ENCODE peak calls at places on chromosome 13, in six cellular contexts. P, B, M, L, U and I are unnamed samples.

GRCh38 chr13:97367427-97367826 is 66.5 kb upstream of the RAP2A start:
- DNase-seq in U (no peak), B (no peak), L (no peak), M (no peak), P (no peak), I (no peak)

GRCh38 chr13:80000679-80001509 is 340.0 kb downstream of the SPRY2 start:
- DNase-seq in L (no peak), M (no peak), B (no peak), P (no peak), U (no peak), I (no peak)

GRCh38 chr13:48505597-48506091 is 27.2 kb downstream of the RCBTB2 start:
- DNase-seq in P (no peak), B (peak; percentile 93), M (no peak), L (no peak), U (no peak), I (peak; percentile 46)

GRCh38 chr13:82615043-82615442 is 1267.2 kb downstream of the SLITRK1 start:
- DNase-seq in U (no peak), L (no peak), P (no peak), B (no peak), M (no peak), I (no peak)

GRCh38 chr13:48486836-48487235 is 46.0 kb downstream of the RCBTB2 start:
- DNase-seq in U (no peak), P (no peak), M (no peak), L (no peak), B (no peak), I (no peak)

GRCh38 chr13:107964356-107964755 is 251.0 kb downstream of the LIG4 start:
- DNase-seq in L (no peak), U (no peak), B (no peak), P (no peak), M (no peak), I (no peak)

GRCh38 chr13:30865131-30866009 is 40.7 kb upstream of the MEDAG start:
- DNase-seq in L (peak; percentile 80), U (peak; percentile 80), M (peak; percentile 72), P (peak; percentile 61), B (no peak), I (peak; percentile 45)

GRCh38 chr13:91154954-91155353 is 192.5 kb upstream of the MIR17HG start:
- DNase-seq in M (no peak), L (no peak), P (no peak), B (no peak), U (no peak), I (no peak)

GRCh38 chr13:49326222-49326917 is 78.6 kb downstream of the CDADC1 start:
- DNase-seq in P (no peak), B (no peak), L (no peak), U (no peak), M (no peak), I (no peak)

GRCh38 chr13:60494296-60494695 is 97.3 kb downstream of the TDRD3 start:
- DNase-seq in P (no peak), L (no peak), B (no peak), U (no peak), M (no peak), I (no peak)

GRCh38 chr13:111202149-111202548 is 87.0 kb downstream of the ARHGEF7 start:
- DNase-seq in B (no peak), U (no peak), L (no peak), M (no peak), P (no peak), I (no peak)

GRCh38 chr13:51674276-51674675 is 90.0 kb downstream of the WDFY2 start:
- DNase-seq in L (no peak), M (no peak), B (no peak), U (no peak), P (no peak), I (no peak)

GRCh38 chr13:68984688-68985319 is 1122.8 kb upstream of the ATXN8OS start:
- DNase-seq in P (peak; percentile 12), B (no peak), U (no peak), M (no peak), L (no peak), I (no peak)

GRCh38 chr13:20465218-20465879 is 60.3 kb downstream of the CRYL1 start:
- DNase-seq in L (no peak), M (no peak), U (no peak), B (no peak), P (no peak), I (no peak)

GRCh38 chr13:92224825-92225224 is 826.4 kb downstream of the GPC5 start:
- DNase-seq in U (no peak), B (no peak), P (no peak), L (no peak), M (no peak), I (no peak)

GRCh38 chr13:66665991-66666390 is 564.1 kb downstream of the PCDH9 start:
- DNase-seq in B (no peak), U (no peak), P (no peak), M (no peak), L (peak; percentile 46), I (no peak)

GRCh38 chr13:112761701-112762689 is 72.2 kb downstream of the ATP11A start:
- DNase-seq in L (no peak), U (no peak), M (no peak), P (no peak), B (no peak), I (no peak)

GRCh38 chr13:112760931-112761330 is 71.1 kb downstream of the ATP11A start:
- DNase-seq in L (no peak), M (no peak), B (no peak), U (no peak), P (no peak), I (no peak)

GRCh38 chr13:112760440-112760839 is 70.6 kb downstream of the ATP11A start:
- DNase-seq in L (no peak), U (no peak), P (no peak), M (no peak), B (no peak), I (no peak)

GRCh38 chr13:112764028-112764427 is 74.2 kb downstream of the ATP11A start:
- DNase-seq in U (no peak), B (no peak), P (no peak), M (no peak), L (no peak), I (no peak)

DNA sequence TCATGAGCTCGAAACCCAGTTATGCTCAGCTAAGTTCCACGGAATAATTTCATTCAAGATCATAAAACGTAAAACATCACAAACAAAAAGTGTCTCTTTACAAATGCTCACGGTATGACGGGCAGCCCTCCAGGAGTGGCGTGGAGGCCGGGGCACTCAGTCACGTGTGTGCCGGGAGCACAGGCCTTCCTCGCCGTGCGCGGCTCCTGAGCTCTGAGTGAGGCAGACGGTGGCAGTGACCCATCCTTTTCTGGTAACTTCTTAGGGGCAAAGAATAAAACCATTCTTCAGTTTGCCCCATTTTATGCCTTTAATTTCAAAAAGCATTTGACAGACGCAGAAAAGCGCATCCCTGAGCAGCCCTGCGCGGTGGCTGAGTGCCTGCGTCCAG is 72.8 kb downstream of the ATP11A start:
- DNase-seq in B (no peak), U (no peak), M (no peak), L (no peak), P (no peak), I (no peak)
- TF ChIP-seq POLR2AphosphoS5 in B (no peak), U (no peak), M (no peak), L (no peak), P (no peak), I (no peak)

DNA sequence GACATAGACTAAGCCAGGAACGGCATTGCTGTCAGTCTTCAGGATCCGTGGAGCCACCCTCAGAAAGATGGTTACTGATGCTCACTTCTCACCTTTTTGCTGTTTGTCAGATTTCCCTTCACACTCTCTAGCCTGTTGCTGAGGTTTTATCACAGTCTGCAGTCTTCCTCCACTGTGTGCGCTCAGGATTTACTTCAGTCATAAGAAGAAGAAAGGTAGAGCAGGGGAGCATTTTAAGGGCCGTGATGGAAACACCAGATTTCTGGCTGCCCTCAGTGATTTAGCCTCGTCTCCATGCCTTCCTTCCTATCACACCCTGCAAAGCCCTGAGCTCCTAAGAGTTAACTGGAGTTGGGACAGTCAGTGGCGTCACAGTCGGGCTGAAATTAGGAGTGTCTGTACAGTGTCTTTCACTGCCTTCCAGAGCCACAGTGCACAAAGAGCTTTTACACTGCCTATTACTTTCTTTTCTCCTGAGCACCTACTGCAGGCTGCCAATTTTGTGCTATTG is 60.0 kb upstream of the GPR183 start:
- DNase-seq in L (no peak), P (no peak), B (no peak), M (no peak), U (no peak), I (no peak)
- H3K27ac ChIP-seq in L (no peak overlapping the region), P (no peak overlapping the region), B (peak overlapping the region; percentile 93), M (no peak overlapping the region), U (no peak overlapping the region), I (no peak overlapping the region)

DNA sequence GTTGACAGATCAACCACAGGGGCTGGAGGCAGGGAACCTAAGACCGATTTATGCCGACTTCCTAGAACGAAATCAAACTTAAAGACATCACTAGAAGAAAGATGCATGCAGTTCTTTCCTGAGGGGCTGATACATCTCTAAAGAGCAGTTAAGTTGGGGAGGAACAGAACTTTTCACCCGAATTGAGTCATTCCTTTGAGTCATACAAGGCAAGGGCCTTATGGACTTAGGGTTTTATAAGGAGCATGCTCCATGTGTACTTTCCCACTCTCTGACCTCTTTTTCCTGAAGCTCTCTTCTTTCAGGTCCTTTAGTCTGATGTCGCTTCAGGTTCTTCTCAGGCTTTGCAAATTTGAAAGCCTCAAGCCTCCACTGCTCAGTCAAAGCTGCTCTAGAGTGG is 7.9 kb upstream of the FBXL3 start:
- DNase-seq in L (no peak), M (no peak), P (no peak), U (no peak), B (no peak), I (no peak)
- TF ChIP-seq GABPA in L (no peak), M (no peak), P (no peak), U (no peak), B (no peak), I (no peak)

GRCh38 chr13:110163020-110163658 is 143.8 kb downstream of the COL4A1 start:
- DNase-seq in P (no peak), U (no peak), B (no peak), L (peak; percentile 52), M (no peak), I (no peak)

GRCh38 chr13:110162053-110162452 is 144.9 kb downstream of the COL4A1 start:
- DNase-seq in L (peak; percentile 45), U (no peak), B (no peak), M (no peak), P (no peak), I (no peak)

GRCh38 chr13:110158201-110158600 is 148.8 kb downstream of the COL4A1 start:
- DNase-seq in M (no peak), P (no peak), B (no peak), U (no peak), L (no peak), I (no peak)

GRCh38 chr13:110164706-110165105 is 142.3 kb downstream of the COL4A1 start:
- DNase-seq in L (no peak), B (no peak), P (no peak), U (no peak), M (no peak), I (no peak)

DNA sequence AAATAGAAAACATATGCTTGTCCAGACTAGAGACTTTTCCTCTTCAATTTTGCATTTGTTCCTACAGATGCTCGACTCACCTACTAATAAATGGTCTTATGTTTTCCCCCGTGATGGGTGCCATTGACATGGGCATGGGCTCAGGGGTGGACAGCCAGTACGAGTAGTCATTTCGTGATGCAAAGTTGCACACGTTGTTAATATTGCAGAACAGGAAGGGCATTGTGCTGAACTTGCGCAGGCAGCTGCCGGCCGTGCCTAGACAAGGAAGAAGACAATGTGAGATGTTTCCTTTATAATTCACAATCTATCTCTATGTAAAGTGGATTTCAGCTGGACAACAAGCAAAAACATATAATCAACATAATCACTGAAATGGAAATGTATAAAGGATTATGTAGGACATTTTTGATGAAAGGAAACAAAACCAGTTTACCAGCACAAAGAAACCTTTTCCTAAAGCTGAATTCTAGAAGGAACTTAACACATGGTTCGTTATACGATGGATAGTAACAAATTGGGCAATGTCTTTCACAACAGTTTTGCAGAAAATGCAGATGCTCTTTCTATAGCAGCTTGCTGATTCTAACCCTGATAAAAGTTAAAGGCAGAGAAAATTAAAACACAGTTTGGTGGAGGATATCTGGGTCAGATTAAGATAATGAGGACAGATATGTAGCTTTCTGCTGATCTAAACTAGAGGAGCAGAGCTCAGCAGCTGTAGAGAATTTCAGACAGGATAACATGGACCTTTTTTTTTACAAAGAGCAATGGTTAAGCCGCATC is 145.7 kb downstream of the COL4A1 start:
- DNase-seq in U (no peak), L (peak; percentile 51), M (no peak), P (no peak), B (no peak), I (peak; percentile 88)
- TF ChIP-seq POLR2AphosphoS5 in U (no peak), L (no peak), M (no peak), P (no peak), B (no peak), I (peak; percentile 76)